ENCODE peak calls at places on chromosomes 16 and 17, in nine cellular contexts. K is thoracic aorta, R is MM.1S, L is tibial nerve, V is right atrium auricular region, M is neural progenitor cell, Z is fibroblast of lung, Q is foreskin fibroblast, C is astrocyte of the spinal cord. Y is an unnamed sample.

GRCh38 chr17:64084086-64084939 is 45.6 kb downstream of the ERN1 start:
- DNase-seq in K (no peak), R (peak; percentile 31), L (no peak), V (no peak), M (no peak), Z (peak; percentile 46), Q (peak; percentile 64), C (peak; percentile 26), Y (peak; percentile 65)

GRCh38 chr16:89606006-89606405 is 7.4 kb upstream of the DPEP1 start:
- DNase-seq in K (no peak), R (no peak), L (no peak), V (no peak), M (no peak), Z (no peak), Q (no peak), C (no peak), Y (no peak)

GRCh38 chr16:87178977-87179376 is 138.2 kb downstream of the C16orf95 start:
- DNase-seq in K (peak; percentile 22), R (no peak), L (no peak), V (no peak), M (no peak), Z (peak; percentile 50), Q (no peak), C (peak; percentile 54), Y (peak; percentile 62)

GRCh38 chr16:57500578-57501111 is 14.4 kb upstream of the DOK4 start:
- DNase-seq in K (no peak), R (no peak), L (no peak), V (no peak), M (no peak), Z (no peak), Q (no peak), C (no peak), Y (peak; percentile 23)

GRCh38 chr17:62064791-62065563 is at the start of gene MED13:
- DNase-seq in K (peak; percentile 7), R (peak; percentile 44), L (peak; percentile 47), V (peak; percentile 65), M (peak; percentile 73), Z (peak; percentile 37), Q (peak; percentile 75), C (peak; percentile 40), Y (peak; percentile 46)

GRCh38 chr16:85943702-85944101 is 44.7 kb downstream of the IRF8 start:
- DNase-seq in K (no peak), R (no peak), L (no peak), V (no peak), M (no peak), Z (no peak), Q (peak; percentile 10), C (no peak), Y (no peak)

GRCh38 chr17:81387235-81388060 is 7.8 kb upstream of the BAHCC1 start:
- DNase-seq in K (no peak), R (no peak), L (no peak), V (no peak), M (peak; percentile 86), Z (peak; percentile 71), Q (peak; percentile 82), C (peak; percentile 66), Y (peak; percentile 90)

GRCh38 chr17:52138350-52138749 is 20.2 kb downstream of the CA10 start:
- DNase-seq in K (no peak), R (no peak), L (no peak), V (no peak), M (no peak), Z (no peak), Q (no peak), C (no peak), Y (no peak)

DNA sequence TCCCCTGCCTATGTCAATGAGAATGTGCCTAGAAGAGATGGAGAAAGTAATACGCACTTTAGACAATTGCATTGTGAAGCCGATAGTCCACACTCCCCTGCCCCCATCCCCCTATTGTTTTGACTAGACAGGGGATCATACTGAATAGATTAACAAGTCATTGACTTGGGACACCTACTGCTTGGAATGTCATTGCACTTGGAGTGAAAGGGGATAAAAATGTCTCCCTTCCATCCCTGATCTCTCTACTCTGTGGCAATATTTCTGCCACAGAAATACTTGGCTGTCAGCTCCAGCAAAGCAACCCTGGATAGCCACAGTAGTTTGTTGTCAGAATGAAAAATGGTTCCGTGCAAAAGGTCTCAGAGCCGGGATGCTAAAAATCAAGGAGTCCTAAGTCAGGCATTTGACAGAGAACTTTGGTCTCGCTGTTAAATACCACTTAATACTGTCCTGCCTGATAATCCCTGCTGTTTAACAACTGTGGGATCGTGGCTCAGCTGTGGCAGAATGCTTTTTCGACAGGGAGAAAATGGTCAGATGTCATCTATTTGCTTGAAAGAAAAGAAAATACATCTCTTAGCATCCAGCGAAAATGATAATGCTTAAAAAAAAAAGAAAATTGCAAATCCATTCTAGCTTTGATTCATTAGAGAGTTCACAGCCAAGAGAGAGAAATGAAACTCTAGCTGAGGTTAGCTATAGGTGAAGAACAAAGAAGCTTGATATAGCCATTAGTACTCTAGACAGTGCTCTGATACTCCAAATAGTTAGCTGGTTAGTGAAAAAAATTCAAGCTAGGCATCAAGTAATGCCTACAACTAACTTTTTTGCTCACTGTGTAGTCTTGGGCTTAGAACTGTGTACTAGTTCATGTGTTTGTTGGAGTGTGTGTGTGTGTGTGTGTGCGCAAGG is 721.9 kb upstream of the SOX9 start:
- DNase-seq in K (no peak), R (no peak), L (no peak), V (no peak), M (peak; percentile 15), Z (peak; percentile 35), Q (peak; percentile 17), C (peak; percentile 13), Y (peak; percentile 67)
- TF ChIP-seq CTCF in K (no peak), R (no peak), L (no peak), V (no peak), M (no peak), Z (no peak), Q (no peak), C (no peak), Y (no peak)

GRCh38 chr17:2029911-2030778 is at the start of gene DPH1:
- DNase-seq in K (no peak), R (peak; percentile 93), L (peak; percentile 82), V (peak; percentile 92), M (peak; percentile 96), Z (peak; percentile 91), Q (peak; percentile 96), C (peak; percentile 89), Y (peak; percentile 90)
- H3K4me3 ChIP-seq in K (peak within 1 kb of the TSS; percentile 88), R (peak within 1 kb of the TSS; percentile 94), L (peak within 1 kb of the TSS; percentile 93), V (peak within 1 kb of the TSS; percentile 81), M (peak within 1 kb of the TSS; percentile 88), Z (peak within 1 kb of the TSS; percentile 83), Q (peak within 1 kb of the TSS; percentile 100), C (peak within 1 kb of the TSS; percentile 99), Y (peak within 1 kb of the TSS; percentile 100)

GRCh38 chr17:76710863-76711611 is at the start of gene MXRA7:
- DNase-seq in K (no peak), R (peak; percentile 35), L (peak; percentile 61), V (peak; percentile 79), M (peak; percentile 87), Z (peak; percentile 51), Q (peak; percentile 87), C (peak; percentile 62), Y (peak; percentile 91)

GRCh38 chr17:76709077-76709950 is 1.5 kb downstream of the MXRA7 start:
- DNase-seq in K (peak; percentile 88), R (no peak), L (peak; percentile 89), V (peak; percentile 97), M (peak; percentile 71), Z (peak; percentile 97), Q (peak; percentile 95), C (peak; percentile 99), Y (peak; percentile 98)

GRCh38 chr17:76704799-76705198 is 6.0 kb downstream of the MXRA7 start:
- DNase-seq in K (no peak), R (no peak), L (no peak), V (no peak), M (no peak), Z (no peak), Q (no peak), C (no peak), Y (peak; percentile 57)

GRCh38 chr17:76706817-76707216 is 3.9 kb downstream of the MXRA7 start:
- DNase-seq in K (no peak), R (no peak), L (no peak), V (no peak), M (no peak), Z (no peak), Q (no peak), C (no peak), Y (no peak)

DNA sequence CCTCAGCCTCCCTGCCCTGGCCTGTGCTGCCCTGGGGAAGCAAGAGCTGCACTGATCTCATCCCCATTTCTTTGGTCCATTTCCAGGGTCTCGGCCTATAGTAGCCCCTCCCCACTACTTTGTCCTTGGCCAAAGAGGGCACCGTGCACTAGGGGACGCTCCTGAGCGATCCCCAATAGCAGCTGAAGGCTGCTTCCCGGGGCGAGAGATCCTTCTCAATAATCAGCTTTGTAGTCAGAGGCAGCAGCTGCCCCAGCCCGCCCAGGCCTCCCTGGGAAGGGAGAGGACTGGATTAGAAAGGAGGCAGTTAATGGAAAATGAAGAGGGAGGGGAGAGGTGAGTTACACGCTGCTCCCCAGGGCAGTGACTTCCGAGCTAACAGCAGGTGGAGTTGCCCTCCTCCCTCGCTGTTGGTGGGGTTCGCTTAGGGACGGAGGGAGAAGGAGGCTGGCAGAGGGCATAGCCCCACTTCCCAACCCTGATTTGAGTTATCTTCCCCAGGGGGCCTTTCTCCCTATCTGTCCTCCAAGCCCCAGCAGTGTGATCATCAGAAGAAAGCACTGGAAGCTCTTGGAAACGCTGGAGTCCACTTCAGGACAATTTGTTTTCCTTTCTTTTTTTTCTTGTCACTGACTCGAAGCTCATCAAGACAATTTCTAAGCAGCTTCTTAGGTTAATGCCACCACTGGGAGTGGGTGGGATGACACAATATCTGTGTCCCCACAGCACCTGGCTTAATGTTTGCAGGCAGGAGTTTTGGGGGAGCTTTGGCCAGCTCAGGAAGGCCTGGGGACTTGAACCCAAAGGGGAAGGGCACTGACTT is 2.6 kb downstream of the MXRA7 start:
- DNase-seq in K (no peak), R (no peak), L (no peak), V (no peak), M (peak; percentile 94), Z (no peak), Q (no peak), C (peak; percentile 33), Y (no peak)
- TF ChIP-seq CTCF in K (no peak), R (peak; percentile 13), L (peak; percentile 16), V (peak; percentile 65), M (peak; percentile 88), Z (peak; percentile 25), Q (no peak), C (peak; percentile 60), Y (peak; percentile 54)

GRCh38 chr17:31488264-31488981 is 96.9 kb downstream of the RAB11FIP4 start:
- DNase-seq in K (no peak), R (peak; percentile 34), L (no peak), V (no peak), M (peak; percentile 54), Z (no peak), Q (no peak), C (no peak), Y (no peak)

GRCh38 chr17:31489295-31490018 is 98.0 kb downstream of the RAB11FIP4 start:
- DNase-seq in K (no peak), R (no peak), L (no peak), V (no peak), M (peak; percentile 62), Z (no peak), Q (no peak), C (no peak), Y (no peak)

GRCh38 chr17:31490019-31490383 is 98.5 kb downstream of the RAB11FIP4 start:
- DNase-seq in K (no peak), R (no peak), L (no peak), V (no peak), M (no peak), Z (no peak), Q (no peak), C (no peak), Y (no peak)

GRCh38 chr17:31487648-31488263 is 96.3 kb downstream of the RAB11FIP4 start:
- DNase-seq in K (peak; percentile 58), R (peak; percentile 97), L (peak; percentile 54), V (peak; percentile 68), M (peak; percentile 98), Z (no peak), Q (peak; percentile 52), C (no peak), Y (peak; percentile 13)

GRCh38 chr17:31488982-31489294 is 97.5 kb downstream of the RAB11FIP4 start:
- DNase-seq in K (no peak), R (peak; percentile 7), L (no peak), V (no peak), M (no peak), Z (no peak), Q (no peak), C (no peak), Y (no peak)
- H3K4me3 ChIP-seq in K (peak overlapping the region; percentile 70), R (peak overlapping the region; percentile 84), L (no peak overlapping the region), V (no peak overlapping the region), M (peak overlapping the region; percentile 99), Z (no peak overlapping the region), Q (no peak overlapping the region), C (no peak overlapping the region), Y (no peak overlapping the region)

Y was measured in fibroblast of villous mesenchyme.